ENCODE peak calls at places on chromosomes 12 and 14, in six cellular contexts. F is H1; Y is stomach; J is psoas muscle; L is CD8-positive, alpha-beta memory T cell; O is small intestine. V is an unnamed sample.

GRCh38 chr14:94486883-94487282 is 10.9 kb upstream of the SERPINA9 start:
- DNase-seq in F (no peak), Y (no peak), J (no peak), L (no peak), O (no peak), V (no peak)

GRCh38 chr14:102508774-102509743 is 517 bp downstream of the ANKRD9 start:
- DNase-seq in F (no peak), Y (peak; percentile 69), J (peak; percentile 85), L (peak; percentile 47), O (peak; percentile 68), V (peak; percentile 28)

GRCh38 chr12:97386133-97386581 is 76.4 kb upstream of the RMST start:
- DNase-seq in F (no peak), Y (no peak), J (no peak), L (no peak), O (no peak), V (no peak)

GRCh38 chr12:47808574-47809380 is 10.9 kb downstream of the HDAC7 start:
- DNase-seq in F (no peak), Y (no peak), J (no peak), L (peak; percentile 46), O (no peak), V (peak; percentile 24)

GRCh38 chr14:90671382-90671781 is 144.8 kb downstream of the TTC7B start:
- DNase-seq in F (no peak), Y (no peak), J (no peak), L (no peak), O (no peak), V (no peak)

GRCh38 chr12:70692681-70693288 is 55.6 kb upstream of the PTPRB start:
- DNase-seq in F (no peak), Y (no peak), J (no peak), L (no peak), O (no peak), V (no peak)

GRCh38 chr14:104245075-104245474 is 106.7 kb downstream of the KIF26A start:
- DNase-seq in F (no peak), Y (peak; percentile 3), J (no peak), L (no peak), O (no peak), V (no peak)

GRCh38 chr14:100241279-100241678 is 2.3 kb downstream of the YY1 start:
- DNase-seq in F (no peak), Y (no peak), J (no peak), L (no peak), O (no peak), V (no peak)

GRCh38 chr12:3061858-3062215 is 15.3 kb upstream of the TSPAN9 start:
- DNase-seq in F (no peak), Y (no peak), J (no peak), L (no peak), O (no peak), V (no peak)

GRCh38 chr14:91021991-91022621 is 38.3 kb downstream of the RPS6KA5 start:
- DNase-seq in F (no peak), Y (no peak), J (no peak), L (no peak), O (no peak), V (no peak)

GRCh38 chr14:68820536-68820935 is 27.7 kb upstream of the ZFP36L1 start:
- DNase-seq in F (no peak), Y (no peak), J (no peak), L (peak; percentile 45), O (no peak), V (peak; percentile 70)

GRCh38 chr12:58286353-58286752 is 345.0 kb downstream of the ATP23 start:
- DNase-seq in F (no peak), Y (no peak), J (no peak), L (no peak), O (no peak), V (no peak)

GRCh38 chr12:70691018-70691672 is 53.9 kb upstream of the PTPRB start:
- DNase-seq in F (no peak), Y (no peak), J (no peak), L (no peak), O (no peak), V (no peak)

GRCh38 chr12:60173213-60174170 is 577.7 kb downstream of the SLC16A7 start:
- DNase-seq in F (no peak), Y (no peak), J (no peak), L (no peak), O (peak; percentile 12), V (no peak)

GRCh38 chr14:101501341-101501740 is 60.0 kb upstream of the DIO3 start:
- DNase-seq in F (no peak), Y (peak; percentile 13), J (no peak), L (no peak), O (no peak), V (no peak)

GRCh38 chr14:67170706-67171105 is 18.5 kb upstream of the GARIN2 start:
- DNase-seq in F (no peak), Y (no peak), J (no peak), L (no peak), O (no peak), V (no peak)

GRCh38 chr12:47819544-47819901 is 180 bp downstream of the HDAC7 start:
- DNase-seq in F (no peak), Y (no peak), J (no peak), L (no peak), O (no peak), V (no peak)

GRCh38 chr14:99025418-99025817 is 246.6 kb downstream of the BCL11B start:
- DNase-seq in F (no peak), Y (no peak), J (no peak), L (no peak), O (no peak), V (no peak)

GRCh38 chr14:72916174-72916573 is 10.1 kb upstream of the DCAF4 start:
- DNase-seq in F (no peak), Y (no peak), J (no peak), L (no peak), O (no peak), V (no peak)

GRCh38 chr12:109027767-109028166 is 6.9 kb upstream of the SVOP start:
- DNase-seq in F (no peak), Y (no peak), J (no peak), L (no peak), O (no peak), V (no peak)

GRCh38 chr14:55585854-55586253 is 5.8 kb downstream of the KTN1 start:
- DNase-seq in F (no peak), Y (no peak), J (no peak), L (no peak), O (no peak), V (no peak)

GRCh38 chr14:74501135-74501614 is 7.6 kb downstream of the ISCA2 start:
- DNase-seq in F (peak; percentile 56), Y (peak; percentile 70), J (peak; percentile 79), L (no peak), O (peak; percentile 16), V (no peak)

GRCh38 chr14:29705801-29706200 is 221.8 kb downstream of the PRKD1 start:
- DNase-seq in F (no peak), Y (no peak), J (no peak), L (no peak), O (no peak), V (no peak)

DNA sequence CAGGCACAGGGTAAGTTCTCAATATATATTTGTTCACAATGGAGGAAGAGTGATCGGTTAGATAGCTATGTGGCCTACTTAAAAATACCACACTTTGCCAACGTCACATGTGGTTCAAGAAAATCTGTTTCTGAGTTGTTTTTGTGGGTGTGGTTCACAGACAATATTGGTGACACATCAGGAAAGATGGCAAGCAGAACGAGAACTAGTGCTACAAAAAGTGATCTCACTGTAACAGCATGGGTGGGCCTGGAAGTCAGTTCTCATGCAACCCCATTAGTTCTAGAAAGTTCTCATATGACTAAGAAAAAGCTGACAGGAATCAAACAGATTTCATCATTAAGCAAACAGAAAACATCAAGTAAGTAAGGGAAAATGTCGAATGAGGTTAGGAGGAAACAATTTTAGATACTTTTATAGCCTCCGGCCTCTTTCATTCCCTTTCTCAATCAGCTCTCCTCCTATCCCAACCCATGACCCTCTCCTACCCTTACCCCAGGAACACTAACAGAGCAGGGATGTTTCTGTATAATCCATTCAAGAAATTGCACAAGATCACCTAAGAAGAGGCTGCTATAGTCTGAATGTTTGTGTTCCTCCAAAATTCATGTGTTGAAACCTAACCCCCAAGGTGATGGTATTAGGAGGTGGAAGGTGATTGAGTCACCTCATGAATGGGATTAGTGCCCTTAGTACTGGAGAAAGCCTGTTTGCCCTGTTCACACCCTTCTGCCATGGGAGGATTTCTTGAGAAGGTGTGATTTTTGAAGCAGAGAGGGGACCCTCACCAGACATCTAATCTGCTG is 15.5 kb upstream of the NTN4 start:
- DNase-seq in F (no peak), Y (no peak), J (no peak), L (peak; percentile 11), O (no peak), V (no peak)
- H3K27me3 ChIP-seq in F (no peaks in the 10 kb centered on the region), Y (no peaks in the 10 kb centered on the region), J (no peaks in the 10 kb centered on the region), L (no peaks in the 10 kb centered on the region), O (no peaks in the 10 kb centered on the region), V (no peaks in the 10 kb centered on the region)

DNA sequence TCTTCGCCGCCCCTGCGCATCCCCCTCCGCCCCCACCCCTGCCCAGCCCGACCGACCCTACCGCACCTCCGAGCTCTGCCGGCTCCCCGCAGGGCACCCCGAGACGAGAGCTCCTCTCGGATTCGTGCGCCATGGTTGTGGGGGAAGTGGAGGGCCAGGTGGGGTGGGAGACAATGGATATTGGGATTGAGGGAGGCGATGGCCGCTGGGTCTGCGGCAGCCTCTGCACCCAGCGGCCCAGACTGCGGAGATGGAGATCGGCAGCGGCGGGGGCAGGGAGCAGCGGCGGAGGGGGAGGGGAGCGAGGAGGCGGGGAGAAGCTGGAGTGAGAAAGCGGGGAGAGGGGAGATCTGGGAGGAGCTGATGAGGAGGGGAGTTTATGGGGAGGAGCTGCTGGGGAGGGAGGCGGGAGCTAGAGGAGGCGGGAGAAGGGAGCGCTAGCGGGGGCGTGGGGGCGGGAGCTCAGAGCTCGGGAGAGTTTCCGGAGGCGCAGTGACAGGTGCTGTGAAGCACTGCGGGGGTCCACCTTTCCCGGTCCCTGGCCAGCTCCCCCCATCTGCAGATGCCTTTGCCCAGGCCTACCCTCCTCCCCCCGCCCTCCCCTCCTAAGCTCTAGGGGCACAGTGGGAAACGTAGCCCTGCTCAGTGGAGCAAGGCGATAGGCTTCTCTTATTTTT is at the start of gene SALL2:
- DNase-seq in F (peak; percentile 97), Y (peak; percentile 72), J (peak; percentile 76), L (peak; percentile 55), O (peak; percentile 27), V (no peak)
- H3K4me3 ChIP-seq in F (peak within 1 kb of the TSS; percentile 78), Y (peak within 1 kb of the TSS; percentile 87), J (peak within 1 kb of the TSS; percentile 68), L (peak within 1 kb of the TSS; percentile 64), O (peak within 1 kb of the TSS; percentile 56), V (peak within 1 kb of the TSS; percentile 67)

GRCh38 chr12:32533971-32534590 is 134.7 kb downstream of the FGD4 start:
- DNase-seq in F (no peak), Y (peak; percentile 69), J (peak; percentile 79), L (no peak), O (peak; percentile 96), V (no peak)
- H3K27ac ChIP-seq in F (no peak overlapping the region), Y (peak overlapping the region; percentile 83), J (peak overlapping the region; percentile 90), L (no peak overlapping the region), O (peak overlapping the region; percentile 52), V (no peak overlapping the region)

GRCh38 chr14:36512585-36513003 is 7.4 kb downstream of the NKX2-1 start:
- DNase-seq in F (no peak), Y (no peak), J (no peak), L (no peak), O (no peak), V (no peak)

GRCh38 chr14:36513012-36513420 is 7.0 kb downstream of the NKX2-1 start:
- DNase-seq in F (no peak), Y (no peak), J (no peak), L (no peak), O (no peak), V (no peak)

GRCh38 chr14:36513451-36514277 is 6.4 kb downstream of the NKX2-1 start:
- DNase-seq in F (no peak), Y (no peak), J (no peak), L (no peak), O (no peak), V (no peak)

GRCh38 chr14:36510874-36511273 is 9.2 kb downstream of the NKX2-1 start:
- DNase-seq in F (no peak), Y (no peak), J (no peak), L (no peak), O (no peak), V (no peak)

GRCh38 chr14:36511981-36512584 is 7.9 kb downstream of the NKX2-1 start:
- DNase-seq in F (no peak), Y (no peak), J (no peak), L (no peak), O (no peak), V (no peak)
- H3K27me3 ChIP-seq in F (peaks cover 95% of the 10 kb centered on the region), Y (peaks cover 98% of the 10 kb centered on the region), J (no peaks in the 10 kb centered on the region), L (peaks cover 16% of the 10 kb centered on the region), O (peaks cover 17% of the 10 kb centered on the region), V (peaks cover 13% of the 10 kb centered on the region)